ENCODE peak calls at places on chromosomes 13 and 19, in four cellular contexts. Z is endothelial cell, Q is activated B cell treated with CpG ODN at 0.5 μM for 24 hours, Y is GM23338. V is an unnamed sample.

GRCh38 chr13:28499579-28499978 is 4.7 kb upstream of the FLT1 start:
- DNase-seq in Z (no peak), Q (no peak), Y (no peak), V (no peak)

GRCh38 chr13:113090806-113091205 is 14.8 kb upstream of the F7 start:
- DNase-seq in Z (no peak), Q (no peak), Y (no peak), V (no peak)

GRCh38 chr13:24528816-24529398 is 16.3 kb upstream of the PARP4 start:
- DNase-seq in Z (no peak), Q (no peak), Y (peak), V (no peak)

GRCh38 chr19:4373601-4374441 is 26.5 kb downstream of the SH3GL1 start:
- DNase-seq in Z (no peak), Q (no peak), Y (no peak), V (no peak)

GRCh38 chr19:16896098-16896912 is 7.5 kb downstream of the F2RL3 start:
- DNase-seq in Z (peak), Q (peak), Y (peak), V (no peak)

GRCh38 chr19:6048808-6049405 is 61.4 kb downstream of the RFX2 start:
- DNase-seq in Z (peak), Q (peak), Y (peak), V (peak)

GRCh38 chr19:29583196-29584006 is 22.7 kb upstream of the POP4 start:
- DNase-seq in Z (no peak), Q (no peak), Y (no peak), V (no peak)

GRCh38 chr13:36919833-36920611 is at the start of gene SMAD9:
- DNase-seq in Z (peak), Q (no peak), Y (peak), V (peak)

GRCh38 chr13:23007430-23007829 is 173.3 kb upstream of the SGCG start:
- DNase-seq in Z (no peak), Q (no peak), Y (no peak), V (no peak)

GRCh38 chr13:90445179-90445578 is 902.3 kb upstream of the MIR17HG start:
- DNase-seq in Z (no peak), Q (no peak), Y (peak), V (no peak)

GRCh38 chr19:1001538-1002166 is 1.4 kb downstream of the GRIN3B start:
- DNase-seq in Z (peak), Q (peak), Y (peak), V (no peak)

GRCh38 chr19:53158119-53158656 is 665 bp downstream of the ZNF347 start:
- DNase-seq in Z (peak), Q (peak), Y (peak), V (peak)

GRCh38 chr13:51467730-51468129 is 14.9 kb upstream of the INTS6 start:
- DNase-seq in Z (no peak), Q (no peak), Y (no peak), V (no peak)

GRCh38 chr19:996051-996838 is 4.0 kb upstream of the GRIN3B start:
- DNase-seq in Z (no peak), Q (peak), Y (peak), V (no peak)

GRCh38 chr13:33994826-33995502 is 177.0 kb downstream of the RFC3 start:
- DNase-seq in Z (no peak), Q (no peak), Y (no peak), V (no peak)

GRCh38 chr13:94195715-94196114 is 283.8 kb downstream of the DCT start:
- DNase-seq in Z (no peak), Q (no peak), Y (no peak), V (no peak)

GRCh38 chr13:76848596-76848995 is 37.6 kb downstream of the KCTD12 start:
- DNase-seq in Z (no peak), Q (no peak), Y (no peak), V (no peak)

GRCh38 chr19:51194527-51195315 is 30.2 kb upstream of the CD33 start:
- DNase-seq in Z (no peak), Q (no peak), Y (no peak), V (no peak)

GRCh38 chr13:50149143-50149703 is 134.0 kb downstream of the KCNRG start:
- DNase-seq in Z (no peak), Q (no peak), Y (no peak), V (no peak)

GRCh38 chr13:99432637-99433542 is 68.4 kb upstream of the TM9SF2 start:
- DNase-seq in Z (peak), Q (peak), Y (peak), V (no peak)

GRCh38 chr13:75430618-75431209 is 51.3 kb downstream of the TBC1D4 start:
- DNase-seq in Z (no peak), Q (no peak), Y (no peak), V (no peak)

GRCh38 chr19:46520616-46521015 is 24.9 kb upstream of the PNMA8B start:
- DNase-seq in Z (no peak), Q (no peak), Y (peak), V (no peak)

GRCh38 chr19:50821622-50822021 is 2.0 kb downstream of the KLK1 start:
- DNase-seq in Z (no peak), Q (no peak), Y (no peak), V (no peak)

GRCh38 chr19:28377077-28377476 is 835.9 kb downstream of the UQCRFS1 start:
- DNase-seq in Z (no peak), Q (no peak), Y (peak), V (no peak)

GRCh38 chr13:19601749-19602725 is 31.4 kb upstream of the MPHOSPH8 start:
- DNase-seq in Z (peak), Q (peak), Y (peak), V (peak)

GRCh38 chr13:59531571-59532091 is 632.1 kb downstream of the DIAPH3 start:
- DNase-seq in Z (peak), Q (no peak), Y (peak), V (no peak)

GRCh38 chr13:39410089-39410901 is 192.7 kb downstream of the LHFPL6 start:
- DNase-seq in Z (no peak), Q (no peak), Y (peak), V (no peak)

GRCh38 chr19:29155683-29156082 is 57.3 kb downstream of the UQCRFS1 start:
- DNase-seq in Z (no peak), Q (no peak), Y (no peak), V (no peak)

GRCh38 chr13:24540236-24541126 is 27.9 kb upstream of the PARP4 start:
- DNase-seq in Z (peak), Q (no peak), Y (peak), V (no peak)

GRCh38 chr19:34350161-34350561 is 14.8 kb upstream of the GPI start:
- DNase-seq in Z (no peak), Q (no peak), Y (no peak), V (no peak)

GRCh38 chr19:19643158-19644053 is at the start of gene GMIP:
- DNase-seq in Z (peak), Q (peak), Y (peak), V (peak)

GRCh38 chr19:49448432-49448786 is 3.2 kb downstream of the PIH1D1 start:
- DNase-seq in Z (no peak), Q (no peak), Y (no peak), V (no peak)

GRCh38 chr19:49450405-49450804 is 1.2 kb downstream of the PIH1D1 start:
- DNase-seq in Z (no peak), Q (no peak), Y (no peak), V (no peak)

GRCh38 chr19:49453757-49454248 is 778 bp downstream of the ALDH16A1 start:
- DNase-seq in Z (no peak), Q (no peak), Y (no peak), V (no peak)

GRCh38 chr19:49453013-49453756 is at the start of gene ALDH16A1:
- DNase-seq in Z (peak), Q (peak), Y (peak), V (peak)

GRCh38 chr19:49451430-49452181 is at the start of gene PIH1D1:
- DNase-seq in Z (peak), Q (peak), Y (peak), V (peak)
- TF ChIP-seq CTCF in Z (no peak), Q (no peak), Y (no peak), V (peak)

GRCh38 chr19:10419646-10420443 is 493 bp upstream of the PDE4A start:
- DNase-seq in Z (peak), Q (no peak), Y (peak), V (no peak)

GRCh38 chr19:10421981-10422461 is 1.7 kb downstream of the PDE4A start:
- DNase-seq in Z (no peak), Q (no peak), Y (no peak), V (no peak)

GRCh38 chr19:10421240-10421948 is 1.1 kb downstream of the PDE4A start:
- DNase-seq in Z (no peak), Q (no peak), Y (no peak), V (no peak)

GRCh38 chr19:10419200-10419645 is 1.1 kb upstream of the PDE4A start:
- DNase-seq in Z (no peak), Q (peak), Y (no peak), V (no peak)

DNA sequence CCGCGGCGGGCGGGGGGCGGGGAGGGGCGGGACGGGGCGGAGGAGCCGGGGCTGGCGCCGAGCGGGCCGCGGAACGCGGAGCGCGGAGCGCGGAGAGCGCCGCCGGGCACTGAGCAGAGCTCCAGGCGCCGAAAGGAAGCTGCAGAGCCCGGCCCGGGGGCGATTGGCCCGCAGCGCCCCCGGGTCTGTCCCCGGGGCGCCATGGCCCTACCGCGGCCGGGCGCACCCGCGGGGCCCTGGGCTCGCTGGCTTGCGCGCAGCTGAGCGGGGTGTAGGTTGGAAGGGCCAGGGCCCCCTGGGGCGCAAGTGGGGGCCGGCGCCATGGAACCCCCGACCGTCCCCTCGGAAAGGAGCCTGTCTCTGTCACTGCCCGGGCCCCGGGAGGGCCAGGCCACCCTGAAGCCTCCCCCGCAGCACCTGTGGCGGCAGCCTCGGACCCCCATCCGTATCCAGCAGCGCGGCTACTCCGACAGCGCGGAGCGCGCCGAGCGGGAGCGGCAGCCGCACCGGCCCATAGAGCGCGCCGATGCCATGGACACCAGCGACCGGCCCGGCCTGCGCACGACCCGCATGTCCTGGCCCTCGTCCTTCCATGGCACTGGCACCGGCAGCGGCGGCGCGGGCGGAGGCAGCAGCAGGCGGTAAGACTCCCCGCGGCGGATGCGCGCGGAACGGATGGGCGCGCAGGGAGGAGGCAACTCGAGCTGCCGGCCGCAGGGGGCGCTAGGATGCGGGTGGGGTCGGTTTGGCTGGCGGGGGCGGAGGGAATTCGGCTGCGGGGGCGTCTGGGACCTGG is at the start of gene PDE4A:
- DNase-seq in Z (peak), Q (peak), Y (peak), V (no peak)
- TF ChIP-seq CTCF in Z (peak), Q (no peak), Y (peak), V (peak)

GRCh38 chr13:21998279-21998678 is 327.4 kb downstream of the FGF9 start:
- DNase-seq in Z (no peak), Q (no peak), Y (peak), V (no peak)
- TF ChIP-seq CTCF in Z (no peak), Q (no peak), Y (no peak), V (peak)

DNA sequence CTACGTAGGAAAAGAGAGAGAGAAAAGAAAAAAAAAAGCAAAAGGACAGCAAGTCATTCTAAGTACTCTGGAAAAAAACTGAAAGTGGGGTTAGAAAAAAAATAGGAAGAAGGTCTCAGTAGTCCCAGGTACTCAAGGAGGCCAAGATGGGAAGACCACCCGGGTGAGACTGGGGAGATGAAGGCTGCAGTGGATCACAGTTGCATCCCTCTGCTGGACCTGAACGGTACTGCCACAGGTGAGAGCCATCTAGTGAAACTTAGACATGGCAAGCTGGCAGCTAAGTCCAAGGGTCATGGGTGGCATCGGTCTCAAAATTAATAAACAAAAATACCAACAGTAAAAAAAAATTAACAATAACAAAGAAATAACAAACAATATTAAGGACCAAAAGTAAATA is 41.0 kb upstream of the ZNF91 start:
- DNase-seq in Z (no peak), Q (no peak), Y (peak), V (no peak)
- TF ChIP-seq CTCF in Z (no peak), Q (no peak), Y (peak), V (peak)

GRCh38 chr13:78657699-78658629 is 991 bp downstream of the OBI1 start:
- DNase-seq in Z (no peak), Q (no peak), Y (peak), V (no peak)
- TF ChIP-seq CTCF in Z (no peak), Q (no peak), Y (no peak), V (no peak)

V was measured in type B pancreatic cell.